ENCODE peak calls at places on chromosomes 6 and 20, in seven cellular contexts. One of them, this sample, is unnamed.

GRCh38 chr20:18019068-18019467 is 38.6 kb downstream of the OVOL2 start:
- DNase-seq in GM12865: peak
- DNase-seq in stomach: no peak
- DNase-seq in right lobe of liver: no peak
- DNase-seq in fibroblast of villous mesenchyme: peak
- DNase-seq in AG04450: no peak
- DNase-seq in esophagus squamous epithelium: no peak
- DNase-seq in this sample: peak

GRCh38 chr6:157483770-157484169 is 102.8 kb downstream of the ZDHHC14 start:
- DNase-seq in GM12865: no peak
- DNase-seq in stomach: no peak
- DNase-seq in right lobe of liver: no peak
- DNase-seq in fibroblast of villous mesenchyme: no peak
- DNase-seq in AG04450: no peak
- DNase-seq in esophagus squamous epithelium: no peak
- DNase-seq in this sample: no peak

GRCh38 chr20:38001981-38002380 is 31.3 kb downstream of the TTI1 start:
- DNase-seq in GM12865: no peak
- DNase-seq in stomach: no peak
- DNase-seq in right lobe of liver: no peak
- DNase-seq in fibroblast of villous mesenchyme: peak
- DNase-seq in AG04450: no peak
- DNase-seq in esophagus squamous epithelium: no peak
- DNase-seq in this sample: peak

GRCh38 chr6:42929928-42930360 is 664 bp downstream of the CNPY3 start:
- DNase-seq in GM12865: peak
- DNase-seq in stomach: peak
- DNase-seq in right lobe of liver: no peak
- DNase-seq in fibroblast of villous mesenchyme: peak
- DNase-seq in AG04450: peak
- DNase-seq in esophagus squamous epithelium: peak
- DNase-seq in this sample: peak

GRCh38 chr20:8043687-8044278 is 24.2 kb upstream of the TMX4 start:
- DNase-seq in GM12865: peak
- DNase-seq in stomach: no peak
- DNase-seq in right lobe of liver: no peak
- DNase-seq in fibroblast of villous mesenchyme: peak
- DNase-seq in AG04450: no peak
- DNase-seq in esophagus squamous epithelium: no peak
- DNase-seq in this sample: peak

GRCh38 chr20:53138454-53139291 is 166.5 kb downstream of the TSHZ2 start:
- DNase-seq in GM12865: peak
- DNase-seq in stomach: no peak
- DNase-seq in right lobe of liver: no peak
- DNase-seq in fibroblast of villous mesenchyme: no peak
- DNase-seq in AG04450: no peak
- DNase-seq in esophagus squamous epithelium: no peak
- DNase-seq in this sample: no peak

GRCh38 chr6:70135219-70135769 is 167.6 kb downstream of the COL9A1 start:
- DNase-seq in GM12865: no peak
- DNase-seq in stomach: peak
- DNase-seq in right lobe of liver: no peak
- DNase-seq in fibroblast of villous mesenchyme: no peak
- DNase-seq in AG04450: no peak
- DNase-seq in esophagus squamous epithelium: no peak
- DNase-seq in this sample: no peak

GRCh38 chr6:111975501-111975900 is 78.4 kb upstream of the CCN6 start:
- DNase-seq in GM12865: no peak
- DNase-seq in stomach: no peak
- DNase-seq in right lobe of liver: no peak
- DNase-seq in fibroblast of villous mesenchyme: no peak
- DNase-seq in AG04450: no peak
- DNase-seq in esophagus squamous epithelium: no peak
- DNase-seq in this sample: peak

GRCh38 chr6:130412556-130413290 is 46.9 kb downstream of the TMEM200A start:
- DNase-seq in GM12865: no peak
- DNase-seq in stomach: no peak
- DNase-seq in right lobe of liver: no peak
- DNase-seq in fibroblast of villous mesenchyme: peak
- DNase-seq in AG04450: no peak
- DNase-seq in esophagus squamous epithelium: no peak
- DNase-seq in this sample: no peak

GRCh38 chr20:6908673-6909072 is 141.2 kb downstream of the BMP2 start:
- DNase-seq in GM12865: no peak
- DNase-seq in stomach: no peak
- DNase-seq in right lobe of liver: no peak
- DNase-seq in fibroblast of villous mesenchyme: no peak
- DNase-seq in AG04450: no peak
- DNase-seq in esophagus squamous epithelium: no peak
- DNase-seq in this sample: no peak

GRCh38 chr6:33675968-33676367 is 35.5 kb downstream of the UQCC2 start:
- DNase-seq in GM12865: no peak
- DNase-seq in stomach: no peak
- DNase-seq in right lobe of liver: no peak
- DNase-seq in fibroblast of villous mesenchyme: no peak
- DNase-seq in AG04450: no peak
- DNase-seq in esophagus squamous epithelium: no peak
- DNase-seq in this sample: no peak

GRCh38 chr6:79438015-79438414 is 99.2 kb downstream of the LCA5 start:
- DNase-seq in GM12865: no peak
- DNase-seq in stomach: no peak
- DNase-seq in right lobe of liver: no peak
- DNase-seq in fibroblast of villous mesenchyme: no peak
- DNase-seq in AG04450: no peak
- DNase-seq in esophagus squamous epithelium: no peak
- DNase-seq in this sample: no peak

GRCh38 chr6:74940211-74940610 is 265.6 kb downstream of the COL12A1 start:
- DNase-seq in GM12865: no peak
- DNase-seq in stomach: no peak
- DNase-seq in right lobe of liver: no peak
- DNase-seq in fibroblast of villous mesenchyme: no peak
- DNase-seq in AG04450: no peak
- DNase-seq in esophagus squamous epithelium: no peak
- DNase-seq in this sample: no peak

GRCh38 chr6:42251911-42252637 is 34.4 kb upstream of the MRPS10 start:
- DNase-seq in GM12865: no peak
- DNase-seq in stomach: peak
- DNase-seq in right lobe of liver: peak
- DNase-seq in fibroblast of villous mesenchyme: peak
- DNase-seq in AG04450: no peak
- DNase-seq in esophagus squamous epithelium: no peak
- DNase-seq in this sample: no peak

GRCh38 chr20:46324379-46324778 is 16.1 kb upstream of the CDH22 start:
- DNase-seq in GM12865: no peak
- DNase-seq in stomach: no peak
- DNase-seq in right lobe of liver: no peak
- DNase-seq in fibroblast of villous mesenchyme: peak
- DNase-seq in AG04450: no peak
- DNase-seq in esophagus squamous epithelium: no peak
- DNase-seq in this sample: no peak

GRCh38 chr20:63238491-63239126 is 2.9 kb downstream of the BIRC7 start:
- DNase-seq in GM12865: no peak
- DNase-seq in stomach: no peak
- DNase-seq in right lobe of liver: no peak
- DNase-seq in fibroblast of villous mesenchyme: no peak
- DNase-seq in AG04450: no peak
- DNase-seq in esophagus squamous epithelium: no peak
- DNase-seq in this sample: peak

GRCh38 chr6:46917002-46917401 is 4.7 kb downstream of the ADGRF5 start:
- DNase-seq in GM12865: no peak
- DNase-seq in stomach: no peak
- DNase-seq in right lobe of liver: no peak
- DNase-seq in fibroblast of villous mesenchyme: no peak
- DNase-seq in AG04450: no peak
- DNase-seq in esophagus squamous epithelium: no peak
- DNase-seq in this sample: no peak

GRCh38 chr6:79117752-79118151 is 39.7 kb upstream of the PHIP start:
- DNase-seq in GM12865: no peak
- DNase-seq in stomach: no peak
- DNase-seq in right lobe of liver: no peak
- DNase-seq in fibroblast of villous mesenchyme: no peak
- DNase-seq in AG04450: no peak
- DNase-seq in esophagus squamous epithelium: no peak
- DNase-seq in this sample: no peak

GRCh38 chr6:35146453-35146852 is 5.3 kb upstream of the TCP11 start:
- DNase-seq in GM12865: peak
- DNase-seq in stomach: peak
- DNase-seq in right lobe of liver: peak
- DNase-seq in fibroblast of villous mesenchyme: peak
- DNase-seq in AG04450: no peak
- DNase-seq in esophagus squamous epithelium: no peak
- DNase-seq in this sample: peak

GRCh38 chr6:72620866-72621242 is 1.0 kb upstream of the KCNQ5 start:
- DNase-seq in GM12865: no peak
- DNase-seq in stomach: no peak
- DNase-seq in right lobe of liver: no peak
- DNase-seq in fibroblast of villous mesenchyme: no peak
- DNase-seq in AG04450: no peak
- DNase-seq in esophagus squamous epithelium: no peak
- DNase-seq in this sample: peak

GRCh38 chr6:118780728-118781127 is 113.2 kb upstream of the ASF1A start:
- DNase-seq in GM12865: no peak
- DNase-seq in stomach: no peak
- DNase-seq in right lobe of liver: no peak
- DNase-seq in fibroblast of villous mesenchyme: no peak
- DNase-seq in AG04450: no peak
- DNase-seq in esophagus squamous epithelium: no peak
- DNase-seq in this sample: no peak

GRCh38 chr6:166006593-166007301 is 160.9 kb downstream of the TBXT start:
- DNase-seq in GM12865: no peak
- DNase-seq in stomach: no peak
- DNase-seq in right lobe of liver: no peak
- DNase-seq in fibroblast of villous mesenchyme: peak
- DNase-seq in AG04450: no peak
- DNase-seq in esophagus squamous epithelium: no peak
- DNase-seq in this sample: no peak

GRCh38 chr20:1327241-1327653 is 1.7 kb downstream of the SDCBP2 start:
- DNase-seq in GM12865: no peak
- DNase-seq in stomach: no peak
- DNase-seq in right lobe of liver: no peak
- DNase-seq in fibroblast of villous mesenchyme: peak
- DNase-seq in AG04450: no peak
- DNase-seq in esophagus squamous epithelium: no peak
- DNase-seq in this sample: peak

GRCh38 chr6:85484941-85485340 is 35.1 kb downstream of the NT5E start:
- DNase-seq in GM12865: no peak
- DNase-seq in stomach: no peak
- DNase-seq in right lobe of liver: no peak
- DNase-seq in fibroblast of villous mesenchyme: no peak
- DNase-seq in AG04450: no peak
- DNase-seq in esophagus squamous epithelium: no peak
- DNase-seq in this sample: no peak

DNA sequence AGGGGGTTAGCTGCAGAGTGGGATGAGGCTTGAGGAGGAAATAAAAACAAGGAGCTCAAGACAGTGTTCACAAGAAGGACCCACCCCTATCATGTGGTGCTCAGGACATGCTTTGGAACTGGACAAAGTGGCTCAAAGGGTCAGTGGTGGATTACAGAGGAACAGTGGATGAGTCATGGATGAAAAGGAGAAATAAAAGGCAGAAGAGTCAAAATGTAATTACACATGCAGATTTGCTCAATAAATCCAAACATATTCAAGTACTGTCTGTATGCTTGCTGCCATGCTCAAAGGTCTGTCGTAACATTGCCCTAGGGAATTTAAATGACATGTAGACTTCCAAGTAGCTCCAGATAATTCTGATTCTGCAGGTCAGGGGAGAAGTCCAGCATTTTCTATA is 122.8 kb upstream of the UST start:
- DNase-seq in GM12865: no peak
- DNase-seq in stomach: no peak
- DNase-seq in right lobe of liver: no peak
- DNase-seq in fibroblast of villous mesenchyme: peak
- DNase-seq in AG04450: no peak
- DNase-seq in esophagus squamous epithelium: no peak
- DNase-seq in this sample: no peak
- TF ChIP-seq CTCF in GM12865: no peak
- TF ChIP-seq CTCF in stomach: no peak
- TF ChIP-seq CTCF in right lobe of liver: no peak
- TF ChIP-seq CTCF in fibroblast of villous mesenchyme: no peak
- TF ChIP-seq CTCF in AG04450: no peak
- TF ChIP-seq CTCF in esophagus squamous epithelium: no peak
- TF ChIP-seq CTCF in this sample: no peak

DNA sequence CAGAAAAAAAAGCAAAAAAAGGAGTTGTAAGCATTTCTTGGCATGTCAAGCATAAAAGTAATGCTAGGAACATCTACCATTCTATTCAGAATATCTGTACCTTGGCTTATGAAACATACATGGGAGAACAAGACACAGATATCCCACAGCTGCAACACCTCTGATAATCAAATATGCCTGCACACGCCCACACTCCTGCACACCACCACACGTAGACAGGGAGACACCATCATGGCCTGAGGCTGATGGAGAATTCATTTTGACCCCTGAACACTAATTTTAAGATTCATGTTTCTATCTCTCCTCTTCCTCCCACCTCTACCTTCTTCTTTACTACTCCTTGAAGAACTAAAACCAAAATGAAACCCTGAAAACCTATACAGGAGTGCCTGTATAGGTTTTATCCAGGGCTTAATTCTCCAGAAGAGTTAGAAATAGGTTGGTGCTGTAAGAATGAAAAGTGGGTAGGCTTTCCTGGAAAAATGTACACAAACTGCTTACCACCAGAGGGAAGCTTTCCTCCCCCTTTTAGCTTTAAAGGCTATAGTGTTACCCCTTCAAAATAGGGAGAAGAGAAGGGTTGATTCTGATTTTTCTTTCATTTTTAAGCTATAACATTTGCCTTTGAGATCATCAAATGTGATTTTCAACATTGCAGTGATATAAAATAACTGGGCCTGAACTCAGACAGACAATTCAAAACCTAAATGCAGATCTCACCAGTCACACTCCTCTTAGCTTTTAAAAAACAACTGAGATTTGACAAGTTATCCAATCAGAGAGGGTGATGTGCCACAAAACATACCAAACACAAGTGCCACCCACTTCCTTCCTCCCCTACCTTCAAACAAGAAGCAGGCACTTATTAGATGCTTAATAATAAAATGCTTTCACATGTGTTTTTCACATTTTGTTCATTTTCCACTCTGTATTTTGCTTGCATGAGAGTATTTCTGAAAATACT is 57.9 kb downstream of the ELOVL5 start:
- DNase-seq in GM12865: no peak
- DNase-seq in stomach: no peak
- DNase-seq in right lobe of liver: no peak
- DNase-seq in fibroblast of villous mesenchyme: no peak
- DNase-seq in AG04450: no peak
- DNase-seq in esophagus squamous epithelium: no peak
- DNase-seq in this sample: peak
- TF ChIP-seq CTCF in GM12865: no peak
- TF ChIP-seq CTCF in stomach: no peak
- TF ChIP-seq CTCF in right lobe of liver: no peak
- TF ChIP-seq CTCF in fibroblast of villous mesenchyme: peak
- TF ChIP-seq CTCF in AG04450: peak
- TF ChIP-seq CTCF in esophagus squamous epithelium: no peak
- TF ChIP-seq CTCF in this sample: no peak

GRCh38 chr20:58019027-58019849 is 209.2 kb downstream of the ANKRD60 start:
- DNase-seq in GM12865: no peak
- DNase-seq in stomach: no peak
- DNase-seq in right lobe of liver: no peak
- DNase-seq in fibroblast of villous mesenchyme: peak
- DNase-seq in AG04450: no peak
- DNase-seq in esophagus squamous epithelium: no peak
- DNase-seq in this sample: no peak
- TF ChIP-seq CTCF in GM12865: no peak
- TF ChIP-seq CTCF in stomach: no peak
- TF ChIP-seq CTCF in right lobe of liver: no peak
- TF ChIP-seq CTCF in fibroblast of villous mesenchyme: no peak
- TF ChIP-seq CTCF in AG04450: no peak
- TF ChIP-seq CTCF in esophagus squamous epithelium: no peak
- TF ChIP-seq CTCF in this sample: no peak

GRCh38 chr6:48086187-48086586 is 24.8 kb downstream of the PTCHD4 start:
- DNase-seq in GM12865: no peak
- DNase-seq in stomach: no peak
- DNase-seq in right lobe of liver: no peak
- DNase-seq in fibroblast of villous mesenchyme: no peak
- DNase-seq in AG04450: no peak
- DNase-seq in esophagus squamous epithelium: no peak
- DNase-seq in this sample: no peak
- TF ChIP-seq CTCF in GM12865: no peak
- TF ChIP-seq CTCF in stomach: no peak
- TF ChIP-seq CTCF in right lobe of liver: peak
- TF ChIP-seq CTCF in fibroblast of villous mesenchyme: peak
- TF ChIP-seq CTCF in AG04450: peak
- TF ChIP-seq CTCF in esophagus squamous epithelium: no peak
- TF ChIP-seq CTCF in this sample: no peak